ENCODE peak calls at places on chromosomes 13 and 19, in seven cellular contexts. R is HCT116, U is K562, O is endothelial cell of umbilical vein, I is H1, N is A549, C is GM12878. A is an unnamed sample.

GRCh38 chr19:35462476-35462953 is 14.5 kb downstream of the FFAR2 start:
- DNase-seq in R (no peak), U (no peak), O (no peak), I (no peak), N (no peak), C (peak), A (peak)

GRCh38 chr13:42039946-42040729 is 8.3 kb upstream of the DGKH start:
- DNase-seq in R (peak), U (peak), O (peak), I (no peak), N (peak), C (peak), A (peak)

GRCh38 chr19:4732680-4733114 is 9.1 kb upstream of the DPP9 start:
- DNase-seq in R (peak), U (peak), O (peak), I (no peak), N (peak), C (no peak), A (peak)

GRCh38 chr13:65111223-65111622 is 2118.9 kb downstream of the PCDH9 start:
- DNase-seq in R (no peak), U (no peak), O (no peak), I (no peak), N (no peak), C (no peak), A (no peak)

GRCh38 chr19:28920269-28921066 is 292.5 kb downstream of the UQCRFS1 start:
- DNase-seq in R (no peak), U (no peak), O (no peak), I (peak), N (no peak), C (no peak), A (no peak)

GRCh38 chr19:21328402-21328801 is 808 bp downstream of the ZNF708 start:
- DNase-seq in R (no peak), U (no peak), O (no peak), I (no peak), N (no peak), C (no peak), A (peak)

GRCh38 chr19:47545061-47545948 is 27.6 kb downstream of the ZNF541 start:
- DNase-seq in R (no peak), U (no peak), O (no peak), I (no peak), N (no peak), C (no peak), A (no peak)

GRCh38 chr19:58584498-58585441 is 11.6 kb upstream of the MZF1 start:
- DNase-seq in R (no peak), U (peak), O (no peak), I (no peak), N (no peak), C (no peak), A (no peak)

GRCh38 chr13:77136902-77137420 is 110.0 kb upstream of the FBXL3 start:
- DNase-seq in R (no peak), U (no peak), O (no peak), I (no peak), N (no peak), C (no peak), A (no peak)

GRCh38 chr13:24161010-24161775 is 673 bp downstream of the SPATA13 start:
- DNase-seq in R (no peak), U (peak), O (peak), I (no peak), N (no peak), C (no peak), A (peak)

GRCh38 chr13:35953537-35954206 is 177.5 kb downstream of the DCLK1 start:
- DNase-seq in R (peak), U (peak), O (peak), I (peak), N (peak), C (no peak), A (peak)

GRCh38 chr13:36431204-36432105 is 840 bp upstream of the CCNA1 start:
- DNase-seq in R (no peak), U (no peak), O (no peak), I (no peak), N (no peak), C (no peak), A (peak)

GRCh38 chr13:112716461-112716820 is 26.6 kb downstream of the ATP11A start:
- DNase-seq in R (no peak), U (no peak), O (no peak), I (no peak), N (no peak), C (no peak), A (no peak)

GRCh38 chr19:49820125-49820524 is 2.0 kb downstream of the MED25 start:
- DNase-seq in R (no peak), U (no peak), O (no peak), I (no peak), N (no peak), C (no peak), A (no peak)

GRCh38 chr13:52399708-52400107 is 6.3 kb downstream of the THSD1 start:
- DNase-seq in R (no peak), U (no peak), O (peak), I (no peak), N (no peak), C (no peak), A (no peak)

GRCh38 chr13:106507560-106508274 is 27.7 kb downstream of the EFNB2 start:
- DNase-seq in R (no peak), U (no peak), O (no peak), I (no peak), N (no peak), C (no peak), A (peak)

GRCh38 chr13:39245688-39246087 is 207.4 kb downstream of the NHLRC3 start:
- DNase-seq in R (no peak), U (no peak), O (no peak), I (no peak), N (no peak), C (no peak), A (no peak)

GRCh38 chr13:98295371-98295770 is 118.3 kb upstream of the RNF113B start:
- DNase-seq in R (no peak), U (no peak), O (no peak), I (no peak), N (no peak), C (no peak), A (no peak)

GRCh38 chr13:52053460-52053859 is 29.0 kb downstream of the UTP14C start:
- DNase-seq in R (no peak), U (no peak), O (no peak), I (no peak), N (no peak), C (no peak), A (no peak)

GRCh38 chr13:29743229-29743786 is 107.1 kb downstream of the UBL3 start:
- DNase-seq in R (no peak), U (no peak), O (peak), I (no peak), N (no peak), C (no peak), A (no peak)

GRCh38 chr13:39588384-39588783 is 14.6 kb downstream of the LHFPL6 start:
- DNase-seq in R (no peak), U (no peak), O (no peak), I (no peak), N (no peak), C (no peak), A (no peak)

GRCh38 chr19:50398675-50399367 is 14.7 kb downstream of the POLD1 start:
- DNase-seq in R (no peak), U (no peak), O (no peak), I (no peak), N (no peak), C (no peak), A (no peak)

GRCh38 chr13:91195789-91196188 is 151.7 kb upstream of the MIR17HG start:
- DNase-seq in R (no peak), U (no peak), O (no peak), I (no peak), N (no peak), C (no peak), A (no peak)

GRCh38 chr19:47095707-47096704 is 17.6 kb downstream of the ZC3H4 start:
- DNase-seq in R (peak), U (no peak), O (no peak), I (no peak), N (peak), C (no peak), A (peak)

GRCh38 chr13:43245374-43245964 is 222.1 kb downstream of the DNAJC15 start:
- DNase-seq in R (no peak), U (no peak), O (peak), I (no peak), N (no peak), C (no peak), A (no peak)

GRCh38 chr19:45191324-45191845 is 12.8 kb downstream of the BLOC1S3 start:
- DNase-seq in R (no peak), U (no peak), O (no peak), I (no peak), N (no peak), C (no peak), A (no peak)

GRCh38 chr19:47348819-47349795 is at the start of gene DHX34:
- DNase-seq in R (peak), U (peak), O (peak), I (peak), N (peak), C (peak), A (peak)

GRCh38 chr19:33464733-33465115 is 56.9 kb downstream of the PEPD start:
- DNase-seq in R (no peak), U (no peak), O (no peak), I (no peak), N (no peak), C (no peak), A (no peak)

GRCh38 chr13:99406799-99407201 is 94.5 kb upstream of the TM9SF2 start:
- DNase-seq in R (no peak), U (no peak), O (no peak), I (no peak), N (no peak), C (no peak), A (peak)

GRCh38 chr19:14479985-14480694 is 5.0 kb upstream of the PTGER1 start:
- DNase-seq in R (no peak), U (peak), O (no peak), I (no peak), N (peak), C (no peak), A (peak)

GRCh38 chr13:94700536-94700935 is 11.8 kb downstream of the SOX21 start:
- DNase-seq in R (no peak), U (no peak), O (no peak), I (no peak), N (no peak), C (no peak), A (no peak)

GRCh38 chr13:51202477-51203046 is 19.6 kb upstream of the FAM124A start:
- DNase-seq in R (no peak), U (no peak), O (peak), I (no peak), N (no peak), C (no peak), A (no peak)

GRCh38 chr13:38264363-38265134 is 85.1 kb upstream of the UFM1 start:
- DNase-seq in R (no peak), U (no peak), O (no peak), I (no peak), N (no peak), C (no peak), A (no peak)

GRCh38 chr19:49086296-49086695 is 1.0 kb downstream of the SNRNP70 start:
- DNase-seq in R (no peak), U (no peak), O (no peak), I (no peak), N (no peak), C (no peak), A (no peak)

GRCh38 chr19:9671654-9672053 is 3.2 kb downstream of the ZNF562 start:
- DNase-seq in R (no peak), U (no peak), O (no peak), I (no peak), N (no peak), C (peak), A (peak)

GRCh38 chr19:45267296-45267695 is 16.2 kb downstream of the MARK4 start:
- DNase-seq in R (no peak), U (no peak), O (no peak), I (no peak), N (no peak), C (no peak), A (no peak)

GRCh38 chr19:44912854-44913253 is 1.6 kb upstream of the APOC1 start:
- DNase-seq in R (no peak), U (no peak), O (no peak), I (no peak), N (no peak), C (no peak), A (no peak)

GRCh38 chr19:662962-663681 is at the start of gene RNF126:
- DNase-seq in R (peak), U (peak), O (peak), I (peak), N (peak), C (no peak), A (peak)
- TF ChIP-seq POLR2A in R (peak), U (no peak), O (peak), I (no peak), N (peak), C (peak), A (peak)

GRCh38 chr13:25872871-25873607 is 178.8 kb downstream of the SHISA2 start:
- DNase-seq in R (no peak), U (no peak), O (no peak), I (no peak), N (no peak), C (no peak), A (peak)
- TF ChIP-seq MAX in R (no peak), U (no peak), O (no peak), I (no peak), N (no peak), C (no peak), A (no peak)

GRCh38 chr19:12364391-12365093 is 941 bp downstream of the ZNF442 start:
- DNase-seq in R (no peak), U (peak), O (peak), I (no peak), N (no peak), C (no peak), A (peak)

GRCh38 chr19:12365094-12365371 is 450 bp downstream of the ZNF442 start:
- DNase-seq in R (no peak), U (no peak), O (peak), I (no peak), N (no peak), C (no peak), A (peak)

DNA sequence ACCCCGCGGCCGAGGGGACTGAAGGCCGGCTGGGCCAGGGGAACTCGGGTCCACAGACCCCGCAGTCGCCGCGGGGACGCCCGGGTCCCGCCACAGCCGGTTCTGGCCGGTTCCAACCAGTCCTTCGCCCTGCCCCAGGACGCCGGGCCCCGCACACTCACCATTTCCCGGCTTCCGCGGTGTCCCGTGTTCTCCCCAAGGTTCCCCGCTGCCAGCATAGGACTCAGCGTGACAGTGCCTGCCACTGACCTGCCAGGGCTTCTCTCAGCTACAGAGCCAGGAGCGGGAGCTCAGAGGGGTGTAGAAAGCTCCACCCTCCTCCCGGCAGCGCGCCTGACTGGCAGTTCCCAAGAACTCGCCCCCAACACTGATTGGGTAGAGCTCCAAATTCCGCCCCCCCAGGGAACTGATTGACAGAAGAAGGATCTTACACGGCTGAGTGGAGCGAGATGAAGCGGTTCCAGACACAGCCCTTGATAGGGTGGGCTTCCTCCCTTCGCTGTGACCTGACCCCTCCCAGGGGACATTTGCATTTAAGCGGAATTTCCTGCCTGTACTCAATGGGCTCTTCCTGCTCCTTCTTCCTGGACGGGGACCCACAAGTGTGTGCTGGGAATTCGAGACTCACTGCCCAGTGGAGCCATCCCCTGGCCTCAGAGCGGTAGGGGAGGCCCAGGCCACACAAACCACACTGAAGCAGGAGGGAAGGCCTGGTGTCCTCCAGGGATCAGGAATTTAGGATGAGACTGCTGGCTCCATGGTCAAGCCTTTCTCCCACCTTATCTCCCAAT is at the start of gene ZNF442:
- DNase-seq in R (no peak), U (peak), O (peak), I (peak), N (no peak), C (peak), A (peak)
- TF ChIP-seq POLR2A in R (no peak), U (peak), O (peak), I (peak), N (no peak), C (peak), A (no peak)

GRCh38 chr19:55042688-55043087 is 4.6 kb upstream of the GP6 start:
- DNase-seq in R (no peak), U (no peak), O (no peak), I (no peak), N (no peak), C (no peak), A (no peak)

GRCh38 chr19:55042344-55042678 is 4.2 kb upstream of the GP6 start:
- DNase-seq in R (no peak), U (no peak), O (no peak), I (no peak), N (no peak), C (no peak), A (no peak)

GRCh38 chr19:55044286-55044685 is 6.2 kb upstream of the GP6 start:
- DNase-seq in R (no peak), U (no peak), O (no peak), I (no peak), N (no peak), C (no peak), A (no peak)

GRCh38 chr19:55041244-55041626 is 3.2 kb upstream of the GP6 start:
- DNase-seq in R (no peak), U (no peak), O (no peak), I (no peak), N (no peak), C (no peak), A (no peak)

GRCh38 chr19:55041627-55042343 is 3.7 kb upstream of the GP6 start:
- DNase-seq in R (no peak), U (peak), O (peak), I (no peak), N (no peak), C (no peak), A (no peak)
- TF ChIP-seq MAX in R (no peak), U (no peak), O (no peak), I (no peak), N (no peak), C (no peak), A (no peak)

DNA sequence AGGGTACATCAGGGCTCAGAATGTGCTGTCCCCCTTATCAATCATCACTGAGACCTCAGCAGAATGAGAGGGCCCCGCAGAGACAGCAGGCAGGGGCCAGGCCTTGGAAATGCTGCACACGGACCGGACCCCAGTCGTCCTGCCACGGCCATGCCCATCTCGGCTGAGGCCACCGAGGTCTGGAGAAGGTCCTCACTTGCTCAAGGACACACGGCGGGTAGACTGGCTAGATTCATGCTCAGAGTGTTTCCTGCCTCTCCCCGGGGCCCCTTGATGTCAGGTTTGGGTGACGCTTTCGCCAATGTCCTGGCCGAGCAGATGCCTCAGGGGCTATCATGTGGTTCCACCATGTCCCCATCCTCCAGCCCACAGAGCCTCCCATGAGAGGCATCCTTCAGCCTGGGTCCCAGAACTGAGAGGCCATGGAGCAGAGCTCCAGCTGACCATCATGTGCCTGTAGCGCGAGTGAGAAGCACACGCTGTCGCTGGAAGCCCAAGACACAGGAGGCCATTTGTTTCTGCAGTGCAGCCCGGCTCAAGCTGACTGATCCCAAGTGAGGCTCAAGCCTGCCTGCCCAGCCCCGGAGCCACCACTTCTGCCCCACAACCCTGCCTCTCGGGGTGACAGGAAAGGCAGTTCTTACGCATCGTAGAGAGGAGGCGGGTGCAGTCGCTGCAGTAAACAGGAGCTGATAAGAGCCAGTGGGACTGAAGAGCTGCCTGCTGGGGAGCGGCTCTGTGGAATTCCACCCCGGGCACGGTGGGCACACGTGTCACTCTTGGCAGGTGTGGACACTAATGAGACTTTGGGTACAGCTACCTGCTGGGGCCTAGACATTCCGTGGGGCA is 53.9 kb upstream of the GAS6 start:
- DNase-seq in R (no peak), U (no peak), O (no peak), I (no peak), N (no peak), C (no peak), A (no peak)
- TF ChIP-seq POLR2A in R (no peak), U (no peak), O (no peak), I (no peak), N (no peak), C (no peak), A (no peak)

GRCh38 chr19:16364231-16364865 is 39.7 kb downstream of the KLF2 start:
- DNase-seq in R (no peak), U (no peak), O (no peak), I (no peak), N (no peak), C (no peak), A (no peak)
- TF ChIP-seq MAX in R (no peak), U (no peak), O (no peak), I (no peak), N (no peak), C (no peak), A (no peak)

DNA sequence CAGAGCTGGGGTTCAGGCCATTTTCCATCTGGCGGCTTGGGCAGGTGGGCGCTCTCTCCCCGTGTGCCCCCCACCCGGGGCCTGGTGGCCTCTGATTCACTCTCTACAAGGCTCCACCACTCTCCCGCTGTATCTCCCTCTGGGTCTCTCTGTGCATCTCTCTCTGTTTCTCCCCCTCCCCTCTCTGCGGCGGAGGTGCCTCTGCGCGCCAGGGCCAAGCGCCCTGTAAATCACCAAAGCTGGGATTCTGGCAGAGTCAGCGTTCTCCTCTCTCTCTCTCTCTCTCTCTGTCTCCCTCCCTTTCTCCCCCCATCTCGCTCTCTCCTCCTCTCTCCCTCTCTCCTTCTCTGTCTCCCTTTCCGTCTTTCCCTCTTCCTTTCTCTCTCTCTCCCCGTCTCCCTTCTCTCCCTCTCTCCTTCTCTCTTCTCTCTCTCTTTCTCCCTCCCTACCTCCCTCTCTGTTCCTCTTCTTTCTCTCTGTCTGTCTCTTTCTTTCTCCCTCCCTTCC is 3.9 kb downstream of the NFIC start:
- DNase-seq in R (no peak), U (no peak), O (no peak), I (no peak), N (no peak), C (no peak), A (no peak)
- TF ChIP-seq POLR2A in R (no peak), U (peak), O (no peak), I (no peak), N (no peak), C (no peak), A (no peak)

A was measured in NB4.